ENCODE peak calls at places on chromosomes 16 and 17, in nine cellular contexts. R, X, G, T, D, I, O, W and V are unnamed samples.

GRCh38 chr16:50257876-50258275 is 8.5 kb upstream of the ADCY7 start:
- DNase-seq in W (peak; percentile 5), T (no peak), I (no peak), O (no peak), X (no peak), R (no peak), D (no peak), G (no peak), V (no peak)

GRCh38 chr16:67537636-67538591 is 9.3 kb downstream of the RIPOR1 start:
- DNase-seq in W (peak; percentile 58), D (no peak), I (peak; percentile 53), O (peak; percentile 59), G (peak; percentile 58), R (no peak), T (peak; percentile 57), X (peak; percentile 79), V (peak; percentile 93)

GRCh38 chr16:49620158-49620867 is 235.6 kb downstream of the ZNF423 start:
- DNase-seq in I (no peak), G (no peak), O (peak; percentile 86), R (no peak), X (peak; percentile 93), W (peak; percentile 72), D (no peak), T (no peak), V (no peak)

GRCh38 chr16:70573451-70574121 is 50.0 kb downstream of the SF3B3 start:
- DNase-seq in D (peak; percentile 77), I (no peak), O (peak; percentile 28), G (no peak), W (no peak), X (no peak), T (no peak), R (peak; percentile 75), V (no peak)

GRCh38 chr17:75518201-75518600 is 1.9 kb downstream of the TSEN54 start:
- DNase-seq in X (no peak), I (no peak), W (no peak), R (no peak), O (peak; percentile 69), G (no peak), T (peak; percentile 32), D (no peak), V (peak; percentile 71)

GRCh38 chr16:75317101-75317522 is 65.7 kb upstream of the BCAR1 start:
- DNase-seq in X (no peak), R (no peak), W (no peak), I (no peak), T (peak; percentile 21), O (peak; percentile 27), D (no peak), G (no peak), V (peak; percentile 34)

GRCh38 chr16:86975445-86975844 is 341.7 kb downstream of the C16orf95 start:
- DNase-seq in G (peak; percentile 18), D (peak; percentile 95), R (no peak), X (peak; percentile 19), T (no peak), W (no peak), O (peak; percentile 59), I (no peak), V (no peak)

GRCh38 chr16:67770371-67770991 is 35.9 kb downstream of the RANBP10 start:
- DNase-seq in T (no peak), I (no peak), W (no peak), G (no peak), R (no peak), O (no peak), D (no peak), X (no peak), V (no peak)

GRCh38 chr16:85861095-85861825 is 37.7 kb upstream of the IRF8 start:
- DNase-seq in I (no peak), W (no peak), O (no peak), G (peak; percentile 12), R (no peak), T (no peak), X (no peak), D (no peak), V (no peak)

GRCh38 chr16:88777801-88778415 is 7.1 kb downstream of the PIEZO1 start:
- DNase-seq in X (peak; percentile 35), G (no peak), T (no peak), O (no peak), D (no peak), R (no peak), I (no peak), W (no peak), V (no peak)

GRCh38 chr17:30153463-30153862 is 36.8 kb downstream of the NSRP1 start:
- DNase-seq in R (no peak), I (no peak), X (no peak), T (no peak), D (no peak), O (no peak), G (no peak), W (no peak), V (no peak)

GRCh38 chr16:11201498-11202259 is 54.3 kb downstream of the SOCS1 start:
- DNase-seq in R (peak; percentile 53), G (no peak), X (no peak), T (peak; percentile 17), W (peak; percentile 41), O (peak; percentile 88), D (peak; percentile 91), I (no peak), V (no peak)

GRCh38 chr17:38681096-38681495 is 6.3 kb upstream of the EPOP start:
- DNase-seq in G (no peak), T (no peak), R (no peak), D (no peak), I (no peak), X (no peak), W (no peak), O (no peak), V (no peak)

GRCh38 chr17:56064506-56064905 is 88.8 kb upstream of the ANKFN1 start:
- DNase-seq in I (no peak), T (no peak), X (no peak), O (no peak), G (no peak), W (no peak), R (no peak), D (no peak), V (no peak)

GRCh38 chr16:4489030-4489429 is 12.8 kb downstream of the HMOX2 start:
- DNase-seq in T (no peak), G (no peak), D (no peak), R (no peak), X (no peak), O (no peak), I (no peak), W (no peak), V (no peak)

GRCh38 chr17:16171613-16172012 is 43.7 kb downstream of the NCOR1 start:
- DNase-seq in O (no peak), G (no peak), D (no peak), R (peak; percentile 3), T (no peak), I (no peak), X (no peak), W (peak; percentile 63), V (no peak)

GRCh38 chr17:50800196-50800700 is 32.9 kb upstream of the ANKRD40CL start:
- DNase-seq in R (no peak), O (no peak), G (no peak), W (no peak), D (no peak), T (no peak), X (no peak), I (no peak), V (no peak)

GRCh38 chr17:39753514-39754160 is 15.9 kb downstream of the GRB7 start:
- DNase-seq in O (peak; percentile 93), X (peak; percentile 79), D (no peak), R (no peak), W (peak; percentile 67), T (peak; percentile 74), I (peak; percentile 63), G (no peak), V (peak; percentile 87)

GRCh38 chr16:4521971-4522623 is 16.5 kb downstream of the CDIP1 start:
- DNase-seq in W (no peak), X (peak; percentile 80), T (no peak), O (no peak), I (no peak), G (no peak), R (no peak), D (no peak), V (no peak)

GRCh38 chr17:1376061-1376460 is 24.0 kb downstream of the YWHAE start:
- DNase-seq in O (no peak), R (no peak), I (no peak), D (no peak), X (no peak), T (no peak), W (no peak), G (no peak), V (no peak)

GRCh38 chr17:44948315-44948795 is 782 bp upstream of the KIF18B start:
- DNase-seq in O (no peak), W (no peak), G (no peak), D (no peak), X (no peak), I (no peak), T (no peak), R (no peak), V (no peak)

GRCh38 chr16:8866118-8866883 is 2.5 kb downstream of the CARHSP1 start:
- DNase-seq in T (no peak), X (peak; percentile 73), D (no peak), I (no peak), W (peak; percentile 49), R (no peak), O (no peak), G (no peak), V (no peak)

GRCh38 chr17:77613627-77614026 is 344.9 kb upstream of the TNRC6C start:
- DNase-seq in T (no peak), I (no peak), O (no peak), D (no peak), R (no peak), X (no peak), G (no peak), W (peak; percentile 14), V (no peak)

GRCh38 chr17:17648762-17649161 is 32.5 kb upstream of the RAI1 start:
- DNase-seq in R (no peak), O (no peak), W (no peak), I (no peak), T (no peak), D (no peak), X (no peak), G (no peak), V (no peak)

GRCh38 chr16:78608305-78608776 is 508.9 kb downstream of the WWOX start:
- DNase-seq in O (no peak), D (no peak), I (no peak), W (no peak), X (no peak), G (no peak), R (no peak), T (no peak), V (no peak)